ENCODE peak calls at places on chromosomes 12 and 14, in seven cellular contexts. One of them, this sample, is unnamed.

GRCh38 chr14:72844528-72844927 is 49.4 kb downstream of the DPF3 start:
- DNase-seq in fibroblast of the aortic adventitia: no peak
- DNase-seq in effector memory CD4-positive, alpha-beta T cell: no peak
- DNase-seq in brain microvascular endothelial cell: peak
- DNase-seq in astrocyte: no peak
- DNase-seq in GM23248: peak
- DNase-seq in mucosa of descending colon: no peak
- DNase-seq in this sample: no peak

GRCh38 chr14:43399289-43399688 is 1107.8 kb downstream of the FSCB start:
- DNase-seq in effector memory CD4-positive, alpha-beta T cell: no peak
- DNase-seq in fibroblast of the aortic adventitia: no peak
- DNase-seq in GM23248: no peak
- DNase-seq in mucosa of descending colon: no peak
- DNase-seq in astrocyte: no peak
- DNase-seq in brain microvascular endothelial cell: no peak
- DNase-seq in this sample: no peak

GRCh38 chr12:26493656-26494055 is 298.3 kb downstream of the SSPN start:
- DNase-seq in brain microvascular endothelial cell: no peak
- DNase-seq in effector memory CD4-positive, alpha-beta T cell: no peak
- DNase-seq in astrocyte: peak
- DNase-seq in GM23248: no peak
- DNase-seq in fibroblast of the aortic adventitia: no peak
- DNase-seq in mucosa of descending colon: no peak
- DNase-seq in this sample: no peak

GRCh38 chr14:34699873-34700621 is 14.3 kb downstream of the CFL2 start:
- DNase-seq in fibroblast of the aortic adventitia: peak
- DNase-seq in effector memory CD4-positive, alpha-beta T cell: no peak
- DNase-seq in mucosa of descending colon: no peak
- DNase-seq in astrocyte: peak
- DNase-seq in GM23248: peak
- DNase-seq in brain microvascular endothelial cell: peak
- DNase-seq in this sample: peak

GRCh38 chr14:91415794-91416743 is 1.6 kb downstream of the CCDC88C start:
- DNase-seq in effector memory CD4-positive, alpha-beta T cell: peak
- DNase-seq in GM23248: no peak
- DNase-seq in astrocyte: no peak
- DNase-seq in mucosa of descending colon: peak
- DNase-seq in fibroblast of the aortic adventitia: no peak
- DNase-seq in brain microvascular endothelial cell: no peak
- DNase-seq in this sample: no peak

GRCh38 chr12:48037267-48037915 is 33.1 kb upstream of the COL2A1 start:
- DNase-seq in astrocyte: peak
- DNase-seq in brain microvascular endothelial cell: peak
- DNase-seq in GM23248: no peak
- DNase-seq in effector memory CD4-positive, alpha-beta T cell: no peak
- DNase-seq in fibroblast of the aortic adventitia: peak
- DNase-seq in mucosa of descending colon: no peak
- DNase-seq in this sample: peak

GRCh38 chr12:89947437-89948265 is 239.0 kb upstream of the ATP2B1 start:
- DNase-seq in astrocyte: peak
- DNase-seq in fibroblast of the aortic adventitia: peak
- DNase-seq in GM23248: peak
- DNase-seq in mucosa of descending colon: peak
- DNase-seq in brain microvascular endothelial cell: peak
- DNase-seq in effector memory CD4-positive, alpha-beta T cell: no peak
- DNase-seq in this sample: peak

GRCh38 chr12:6631549-6631961 is 4.2 kb downstream of the LPAR5 start:
- DNase-seq in mucosa of descending colon: peak
- DNase-seq in astrocyte: no peak
- DNase-seq in effector memory CD4-positive, alpha-beta T cell: no peak
- DNase-seq in fibroblast of the aortic adventitia: no peak
- DNase-seq in brain microvascular endothelial cell: no peak
- DNase-seq in GM23248: no peak
- DNase-seq in this sample: no peak

GRCh38 chr12:132189378-132190011 is 45.2 kb downstream of the NOC4L start:
- DNase-seq in astrocyte: peak
- DNase-seq in mucosa of descending colon: peak
- DNase-seq in GM23248: peak
- DNase-seq in fibroblast of the aortic adventitia: peak
- DNase-seq in brain microvascular endothelial cell: peak
- DNase-seq in effector memory CD4-positive, alpha-beta T cell: peak
- DNase-seq in this sample: peak

GRCh38 chr14:89621009-89621421 is 204.0 kb upstream of the FOXN3 start:
- DNase-seq in brain microvascular endothelial cell: no peak
- DNase-seq in effector memory CD4-positive, alpha-beta T cell: peak
- DNase-seq in mucosa of descending colon: no peak
- DNase-seq in GM23248: no peak
- DNase-seq in fibroblast of the aortic adventitia: no peak
- DNase-seq in astrocyte: no peak
- DNase-seq in this sample: no peak

DNA sequence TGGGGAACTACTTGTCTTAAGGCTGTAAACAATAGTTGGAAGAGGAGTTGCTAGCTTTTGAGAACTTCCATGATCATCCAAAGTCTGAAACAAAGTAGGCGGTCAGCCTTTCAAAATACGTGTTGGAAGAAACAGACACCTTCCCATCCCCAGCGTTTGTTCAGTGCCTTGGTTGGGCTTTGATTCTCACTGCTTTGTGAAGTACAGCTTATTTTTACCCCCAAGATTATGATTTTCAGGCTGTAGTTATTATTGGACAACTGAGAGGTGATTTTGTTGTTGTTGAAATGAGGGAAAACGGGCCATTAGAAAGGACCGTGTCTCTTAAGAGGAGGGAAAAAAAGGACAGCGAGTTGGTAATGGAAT is 910 bp upstream of the CEP83 start:
- DNase-seq in astrocyte: no peak
- DNase-seq in brain microvascular endothelial cell: no peak
- DNase-seq in effector memory CD4-positive, alpha-beta T cell: no peak
- DNase-seq in fibroblast of the aortic adventitia: no peak
- DNase-seq in GM23248: peak
- DNase-seq in mucosa of descending colon: no peak
- DNase-seq in this sample: no peak
- H3K4me3 ChIP-seq in astrocyte: peak
- H3K4me3 ChIP-seq in brain microvascular endothelial cell: peak
- H3K4me3 ChIP-seq in effector memory CD4-positive, alpha-beta T cell: peak
- H3K4me3 ChIP-seq in fibroblast of the aortic adventitia: peak
- H3K4me3 ChIP-seq in GM23248: peak
- H3K4me3 ChIP-seq in mucosa of descending colon: peak
- H3K4me3 ChIP-seq in this sample: peak

GRCh38 chr12:110279561-110279960 is 1.5 kb upstream of the ATP2A2 start:
- DNase-seq in mucosa of descending colon: no peak
- DNase-seq in astrocyte: no peak
- DNase-seq in fibroblast of the aortic adventitia: no peak
- DNase-seq in brain microvascular endothelial cell: no peak
- DNase-seq in effector memory CD4-positive, alpha-beta T cell: no peak
- DNase-seq in GM23248: no peak
- DNase-seq in this sample: no peak
- H3K4me3 ChIP-seq in mucosa of descending colon: no peak
- H3K4me3 ChIP-seq in astrocyte: no peak
- H3K4me3 ChIP-seq in fibroblast of the aortic adventitia: no peak
- H3K4me3 ChIP-seq in brain microvascular endothelial cell: no peak
- H3K4me3 ChIP-seq in effector memory CD4-positive, alpha-beta T cell: no peak
- H3K4me3 ChIP-seq in GM23248: no peak
- H3K4me3 ChIP-seq in this sample: no peak

GRCh38 chr14:81178063-81178462 is 42.7 kb downstream of the GTF2A1 start:
- DNase-seq in astrocyte: no peak
- DNase-seq in effector memory CD4-positive, alpha-beta T cell: no peak
- DNase-seq in GM23248: no peak
- DNase-seq in mucosa of descending colon: no peak
- DNase-seq in brain microvascular endothelial cell: no peak
- DNase-seq in fibroblast of the aortic adventitia: no peak
- DNase-seq in this sample: no peak
- H3K4me3 ChIP-seq in astrocyte: no peak
- H3K4me3 ChIP-seq in effector memory CD4-positive, alpha-beta T cell: no peak
- H3K4me3 ChIP-seq in GM23248: no peak
- H3K4me3 ChIP-seq in mucosa of descending colon: no peak
- H3K4me3 ChIP-seq in brain microvascular endothelial cell: no peak
- H3K4me3 ChIP-seq in fibroblast of the aortic adventitia: no peak
- H3K4me3 ChIP-seq in this sample: no peak

GRCh38 chr12:116761499-116761898 is 23.4 kb downstream of the RNFT2 start:
- DNase-seq in astrocyte: no peak
- DNase-seq in brain microvascular endothelial cell: no peak
- DNase-seq in GM23248: no peak
- DNase-seq in fibroblast of the aortic adventitia: no peak
- DNase-seq in mucosa of descending colon: no peak
- DNase-seq in effector memory CD4-positive, alpha-beta T cell: no peak
- DNase-seq in this sample: no peak
- H3K4me3 ChIP-seq in astrocyte: no peak
- H3K4me3 ChIP-seq in brain microvascular endothelial cell: no peak
- H3K4me3 ChIP-seq in GM23248: no peak
- H3K4me3 ChIP-seq in fibroblast of the aortic adventitia: no peak
- H3K4me3 ChIP-seq in mucosa of descending colon: no peak
- H3K4me3 ChIP-seq in effector memory CD4-positive, alpha-beta T cell: no peak
- H3K4me3 ChIP-seq in this sample: no peak

DNA sequence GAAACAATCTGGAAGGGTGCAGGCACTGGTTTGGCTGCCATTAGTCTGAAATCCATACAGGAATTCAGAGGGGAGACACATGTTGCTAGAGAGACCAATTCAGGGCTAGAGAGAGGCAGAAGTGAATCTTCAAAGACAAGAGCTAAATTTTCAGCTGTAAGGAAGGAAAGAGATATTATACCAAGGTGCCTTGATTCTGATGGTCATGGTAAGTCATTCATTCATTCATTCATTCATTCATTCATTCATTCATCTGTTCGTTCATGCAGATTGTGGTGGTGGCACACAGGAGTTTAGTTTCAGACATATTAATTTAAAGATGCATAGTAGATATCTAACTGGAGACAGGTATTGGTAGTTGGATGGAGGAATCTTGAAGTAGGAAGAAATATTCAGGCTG is 1493.5 kb upstream of the TMEM132C start:
- DNase-seq in effector memory CD4-positive, alpha-beta T cell: no peak
- DNase-seq in mucosa of descending colon: no peak
- DNase-seq in fibroblast of the aortic adventitia: no peak
- DNase-seq in GM23248: no peak
- DNase-seq in astrocyte: no peak
- DNase-seq in brain microvascular endothelial cell: no peak
- DNase-seq in this sample: no peak
- H3K4me3 ChIP-seq in effector memory CD4-positive, alpha-beta T cell: no peak
- H3K4me3 ChIP-seq in mucosa of descending colon: no peak
- H3K4me3 ChIP-seq in fibroblast of the aortic adventitia: no peak
- H3K4me3 ChIP-seq in GM23248: no peak
- H3K4me3 ChIP-seq in astrocyte: no peak
- H3K4me3 ChIP-seq in brain microvascular endothelial cell: no peak
- H3K4me3 ChIP-seq in this sample: no peak

GRCh38 chr12:1207276-1207675 is 216.3 kb downstream of the ERC1 start:
- DNase-seq in mucosa of descending colon: no peak
- DNase-seq in fibroblast of the aortic adventitia: no peak
- DNase-seq in effector memory CD4-positive, alpha-beta T cell: no peak
- DNase-seq in GM23248: no peak
- DNase-seq in brain microvascular endothelial cell: no peak
- DNase-seq in astrocyte: no peak
- DNase-seq in this sample: no peak

GRCh38 chr12:1203735-1204019 is 212.7 kb downstream of the ERC1 start:
- DNase-seq in fibroblast of the aortic adventitia: peak
- DNase-seq in astrocyte: no peak
- DNase-seq in effector memory CD4-positive, alpha-beta T cell: no peak
- DNase-seq in GM23248: no peak
- DNase-seq in mucosa of descending colon: no peak
- DNase-seq in brain microvascular endothelial cell: no peak
- DNase-seq in this sample: peak

GRCh38 chr12:1205512-1206060 is 214.6 kb downstream of the ERC1 start:
- DNase-seq in mucosa of descending colon: no peak
- DNase-seq in fibroblast of the aortic adventitia: peak
- DNase-seq in effector memory CD4-positive, alpha-beta T cell: no peak
- DNase-seq in astrocyte: peak
- DNase-seq in brain microvascular endothelial cell: peak
- DNase-seq in GM23248: peak
- DNase-seq in this sample: peak

GRCh38 chr12:1206118-1206734 is 215.2 kb downstream of the ERC1 start:
- DNase-seq in GM23248: no peak
- DNase-seq in mucosa of descending colon: no peak
- DNase-seq in brain microvascular endothelial cell: no peak
- DNase-seq in effector memory CD4-positive, alpha-beta T cell: no peak
- DNase-seq in fibroblast of the aortic adventitia: no peak
- DNase-seq in astrocyte: no peak
- DNase-seq in this sample: no peak

GRCh38 chr12:1204581-1205121 is 213.6 kb downstream of the ERC1 start:
- DNase-seq in brain microvascular endothelial cell: peak
- DNase-seq in mucosa of descending colon: no peak
- DNase-seq in effector memory CD4-positive, alpha-beta T cell: no peak
- DNase-seq in astrocyte: peak
- DNase-seq in fibroblast of the aortic adventitia: peak
- DNase-seq in GM23248: peak
- DNase-seq in this sample: peak
- H3K4me3 ChIP-seq in brain microvascular endothelial cell: peak
- H3K4me3 ChIP-seq in mucosa of descending colon: no peak
- H3K4me3 ChIP-seq in effector memory CD4-positive, alpha-beta T cell: peak
- H3K4me3 ChIP-seq in astrocyte: peak
- H3K4me3 ChIP-seq in fibroblast of the aortic adventitia: peak
- H3K4me3 ChIP-seq in GM23248: peak
- H3K4me3 ChIP-seq in this sample: peak